ENCODE peak calls at places on chromosome 1, in four cellular contexts. W is lung, K is AG04450, O is ovary. N is an unnamed sample.

GRCh38 chr1:15337656-15338402 is 71.9 kb upstream of the EFHD2 start:
- DNase-seq in W (no peak), K (no peak), O (no peak), N (no peak)

GRCh38 chr1:171467626-171468025 is 17.7 kb upstream of the PRRC2C start:
- DNase-seq in W (no peak), K (no peak), O (no peak), N (no peak)

GRCh38 chr1:192376387-192376786 is 59.6 kb downstream of the RGS21 start:
- DNase-seq in W (no peak), K (no peak), O (no peak), N (no peak)

GRCh38 chr1:109803901-109804331 is 40.2 kb upstream of the EPS8L3 start:
- DNase-seq in W (no peak), K (no peak), O (peak), N (no peak)

GRCh38 chr1:182143825-182144661 is 82.5 kb upstream of the ZNF648 start:
- DNase-seq in W (peak), K (no peak), O (peak), N (peak)

GRCh38 chr1:10471411-10472219 is 714 bp downstream of the DFFA start:
- DNase-seq in W (no peak), K (no peak), O (no peak), N (no peak)

GRCh38 chr1:78603206-78603605 is 17.0 kb upstream of the IFI44L start:
- DNase-seq in W (no peak), K (no peak), O (no peak), N (no peak)

GRCh38 chr1:33169290-33170055 is 12.4 kb downstream of the TRIM62 start:
- DNase-seq in W (no peak), K (no peak), O (no peak), N (no peak)

GRCh38 chr1:160550572-160551034 is 27.5 kb upstream of the SLAMF6 start:
- DNase-seq in W (no peak), K (no peak), O (no peak), N (no peak)

GRCh38 chr1:165228676-165229075 is 127.8 kb downstream of the LMX1A start:
- DNase-seq in W (no peak), K (no peak), O (no peak), N (no peak)

GRCh38 chr1:207202480-207202879 is 98.4 kb downstream of the C4BPA start:
- DNase-seq in W (no peak), K (no peak), O (no peak), N (no peak)

GRCh38 chr1:167905182-167905581 is 8.8 kb downstream of the ADCY10 start:
- DNase-seq in W (no peak), K (no peak), O (no peak), N (no peak)

GRCh38 chr1:153220606-153221303 is 3.4 kb downstream of the PRR9 start:
- DNase-seq in W (no peak), K (no peak), O (peak), N (no peak)

DNA sequence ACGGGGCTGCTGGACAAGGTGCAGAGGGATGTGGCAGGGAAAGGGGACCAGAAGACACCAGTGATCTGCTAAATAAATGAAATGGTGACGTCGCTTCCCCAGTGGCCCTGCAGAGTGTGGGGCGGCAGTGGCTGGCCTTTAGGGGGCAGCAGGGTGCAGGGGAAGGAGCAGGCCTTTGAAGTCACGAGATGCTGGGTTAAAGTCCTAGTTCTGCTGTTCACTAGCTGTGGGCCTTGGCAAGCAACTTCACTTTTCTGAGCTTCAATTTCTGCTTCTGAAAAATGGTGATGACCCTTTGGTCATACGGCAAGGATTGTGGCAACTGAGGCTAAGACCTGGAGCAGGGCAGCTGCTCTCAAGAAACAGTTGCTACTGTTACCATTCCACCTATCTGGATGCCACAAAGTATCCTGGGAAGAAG is 9.2 kb upstream of the GALE start:
- DNase-seq in W (peak), K (no peak), O (no peak), N (no peak)
- TF ChIP-seq CTCF in W (peak), K (peak), O (no peak), N (peak)

DNA sequence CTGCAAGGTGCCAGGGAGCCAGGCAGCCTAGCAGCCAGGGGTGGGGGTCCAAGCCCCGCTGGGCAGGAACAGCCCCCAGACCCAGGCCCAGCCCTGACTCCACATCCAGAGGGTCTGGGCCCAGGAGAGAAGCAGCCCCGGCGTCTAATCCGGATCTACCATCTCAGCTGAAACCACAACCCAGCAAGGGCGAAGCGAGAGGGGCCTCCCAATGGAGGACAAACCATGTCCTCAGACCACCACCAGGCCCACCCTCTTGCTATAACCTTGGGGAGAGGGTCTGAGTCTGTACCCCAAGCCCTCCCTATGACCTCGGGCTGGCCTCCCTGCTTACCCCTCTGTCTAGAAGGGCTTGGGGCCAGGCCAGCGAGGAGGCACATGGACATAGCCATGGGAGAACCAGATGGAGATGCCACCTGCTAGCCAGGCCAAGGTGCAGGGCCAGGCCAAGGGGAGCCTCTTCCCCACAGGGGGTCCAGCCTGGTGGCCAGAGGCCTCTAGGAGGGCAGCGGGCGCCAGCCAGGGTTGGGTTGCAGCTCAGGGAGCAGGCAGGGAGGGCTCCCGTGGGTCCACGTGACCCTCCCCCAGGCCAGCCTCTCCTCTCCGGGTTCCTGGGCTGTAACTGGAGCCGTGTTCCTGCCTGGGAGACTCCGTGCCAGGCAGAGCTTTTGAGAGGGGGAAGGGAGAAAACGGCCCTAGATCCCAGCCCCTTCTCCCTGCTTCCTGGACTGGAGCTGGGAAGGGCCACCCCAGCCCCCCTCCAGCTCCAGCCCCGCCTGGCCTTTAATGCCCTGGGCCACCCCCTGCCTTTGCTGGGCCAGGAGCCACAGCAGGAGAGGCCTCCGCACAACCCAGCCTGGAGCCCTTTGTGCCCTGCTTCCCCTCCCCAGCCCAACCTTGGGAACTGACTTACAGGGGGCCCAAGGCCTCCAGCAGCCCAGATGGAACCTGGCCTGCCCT is 2.5 kb downstream of the WNT9A start:
- DNase-seq in W (no peak), K (no peak), O (peak), N (no peak)
- H3K4me3 ChIP-seq in W (no peak), K (no peak), O (peak), N (peak)

GRCh38 chr1:42533101-42533863 is 70.2 kb downstream of the CCDC30 start:
- DNase-seq in W (no peak), K (no peak), O (no peak), N (no peak)
- TF ChIP-seq CTCF in W (no peak), K (no peak), O (no peak), N (no peak)

GRCh38 chr1:201108614-201109013 is 3.6 kb downstream of the CACNA1S start:
- DNase-seq in W (no peak), K (no peak), O (no peak), N (no peak)
- H3K4me3 ChIP-seq in W (no peak), K (no peak), O (no peak), N (no peak)

DNA sequence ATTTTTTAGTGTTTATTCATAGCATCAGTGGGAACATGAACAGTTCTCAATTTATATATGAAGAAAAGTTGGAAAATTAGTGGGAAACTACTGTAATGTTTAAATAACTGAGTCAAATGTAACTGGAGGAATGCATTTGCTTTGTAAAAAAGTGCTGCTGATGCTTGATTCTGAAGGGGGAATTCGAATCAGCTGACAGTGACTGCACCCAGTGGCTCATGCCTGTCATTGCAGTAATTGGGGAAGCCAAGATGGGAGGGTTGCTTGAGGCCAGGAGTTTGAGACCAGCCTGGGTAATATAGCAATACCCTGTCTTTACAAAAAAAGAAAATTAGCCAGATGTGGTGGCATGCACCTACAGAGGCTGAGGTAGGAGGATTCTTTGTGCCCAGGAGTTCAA is 398.4 kb downstream of the ZP4 start:
- DNase-seq in W (no peak), K (no peak), O (no peak), N (no peak)
- TF ChIP-seq CTCF in W (no peak), K (no peak), O (no peak), N (no peak)

GRCh38 chr1:212754715-212755114 is 36.9 kb downstream of the NSL1 start:
- DNase-seq in W (no peak), K (no peak), O (no peak), N (no peak)

GRCh38 chr1:212753766-212754165 is 37.8 kb downstream of the NSL1 start:
- DNase-seq in W (no peak), K (no peak), O (no peak), N (no peak)

GRCh38 chr1:212752934-212753497 is 38.6 kb downstream of the NSL1 start:
- DNase-seq in W (no peak), K (no peak), O (no peak), N (no peak)

GRCh38 chr1:212752256-212752933 is 39.2 kb downstream of the NSL1 start:
- DNase-seq in W (no peak), K (no peak), O (no peak), N (no peak)

DNA sequence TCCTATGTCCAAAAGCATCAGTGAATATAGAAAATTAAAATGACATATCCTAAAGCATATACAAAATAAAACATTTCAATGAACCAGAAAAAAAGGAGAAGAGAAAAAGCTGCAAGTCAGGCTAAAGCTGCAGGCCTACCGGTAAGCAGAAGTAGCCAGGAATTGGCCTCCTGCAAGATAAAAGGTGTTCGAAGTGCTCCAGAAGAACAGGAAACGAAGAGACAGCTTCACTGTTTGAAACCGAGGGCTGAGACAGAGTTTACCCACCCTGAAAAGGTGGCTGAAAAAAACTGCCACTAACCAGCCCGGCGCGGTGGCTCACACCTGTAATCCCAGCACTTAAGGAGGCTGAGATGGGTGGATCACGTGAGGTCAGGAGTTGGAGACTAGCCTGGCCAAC is 37.4 kb downstream of the NSL1 start:
- DNase-seq in W (no peak), K (no peak), O (no peak), N (no peak)
- H3K4me3 ChIP-seq in W (no peak), K (no peak), O (no peak), N (no peak)

DNA sequence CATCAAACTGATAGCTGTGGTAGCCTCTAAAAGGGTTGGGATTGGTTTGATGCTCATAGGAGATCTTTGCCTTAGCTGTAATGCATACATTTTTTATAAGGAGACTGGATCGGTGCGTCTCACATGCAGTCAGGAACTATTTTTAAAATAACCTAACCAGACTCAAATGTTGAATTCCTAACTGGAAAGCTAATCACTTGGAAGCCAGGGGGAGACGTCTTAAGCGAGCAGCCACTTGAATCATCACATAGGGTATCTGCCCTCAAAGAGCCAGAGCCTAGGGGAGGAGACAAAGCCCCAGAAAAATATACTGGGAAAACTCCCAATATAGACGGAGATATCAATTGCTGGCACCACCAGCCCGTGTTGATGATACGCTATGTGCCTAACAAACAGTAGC is 61.7 kb upstream of the PUM1 start:
- DNase-seq in W (no peak), K (peak), O (no peak), N (no peak)
- TF ChIP-seq CTCF in W (no peak), K (peak), O (no peak), N (peak)